ENCODE peak calls at places on chromosomes 1 and 21, in ten cellular contexts. W is mucosa of descending colon, K is nephron progenitor cell, G is brain microvascular endothelial cell, R is colonic mucosa, T is progenitor cell of endocrine pancreas, I is heart right ventricle, P is cardiac fibroblast, Z is GM12878, S is uterus. F is an unnamed sample.

GRCh38 chr1:85033221-85033620 is 15.1 kb downstream of the MCOLN3 start:
- DNase-seq in K (no peak), I (no peak), W (no peak), R (no peak), P (no peak), G (no peak), S (no peak), T (no peak), Z (no peak), F (no peak)

GRCh38 chr1:39745016-39745670 is 6.5 kb downstream of the PPIE start:
- DNase-seq in R (peak), K (no peak), S (no peak), W (no peak), Z (no peak), P (no peak), G (no peak), I (no peak), T (no peak), F (no peak)

GRCh38 chr1:227343727-227344551 is 25.6 kb upstream of the CDC42BPA start:
- DNase-seq in G (peak), S (no peak), K (no peak), T (no peak), Z (no peak), W (no peak), I (no peak), P (peak), R (no peak), F (peak)

GRCh38 chr1:184301228-184301627 is 85.6 kb upstream of the C1orf21 start:
- DNase-seq in G (no peak), K (no peak), Z (no peak), S (no peak), I (no peak), T (no peak), W (no peak), R (no peak), P (no peak), F (no peak)

GRCh38 chr1:15876357-15876756 is 28.9 kb downstream of the SPEN start:
- DNase-seq in I (no peak), P (no peak), T (no peak), S (no peak), R (no peak), K (no peak), Z (no peak), G (peak), W (no peak), F (no peak)

GRCh38 chr1:187605736-187606135 is 777.0 kb downstream of the PLA2G4A start:
- DNase-seq in K (no peak), I (no peak), R (no peak), S (no peak), G (no peak), P (no peak), W (no peak), Z (no peak), T (no peak), F (no peak)

GRCh38 chr21:31336739-31337040 is 7.4 kb downstream of the TIAM1 start:
- DNase-seq in R (no peak), P (no peak), S (no peak), K (no peak), W (no peak), Z (no peak), T (no peak), G (no peak), I (no peak), F (no peak)

GRCh38 chr1:153447498-153448170 is 12.8 kb downstream of the S100A7 start:
- DNase-seq in T (no peak), I (no peak), W (no peak), K (no peak), S (no peak), R (no peak), Z (no peak), P (peak), G (peak), F (peak)

GRCh38 chr1:243354511-243355153 is 98.8 kb downstream of the SDCCAG8 start:
- DNase-seq in T (no peak), Z (no peak), K (no peak), G (no peak), P (peak), R (no peak), W (no peak), I (no peak), S (no peak), F (peak)

GRCh38 chr21:42495765-42496119 is 282 bp downstream of the RSPH1 start:
- DNase-seq in W (no peak), G (no peak), R (peak), Z (no peak), S (no peak), I (no peak), P (no peak), T (no peak), K (no peak), F (no peak)

GRCh38 chr1:60747321-60747720 is 335.0 kb upstream of the NFIA start:
- DNase-seq in I (no peak), S (no peak), Z (no peak), K (no peak), G (no peak), T (no peak), R (no peak), P (no peak), W (no peak), F (no peak)

GRCh38 chr1:18854331-18855025 is 5.0 kb downstream of the TAS1R2 start:
- DNase-seq in K (no peak), T (no peak), I (no peak), S (no peak), G (no peak), W (no peak), Z (no peak), R (no peak), P (no peak), F (no peak)

GRCh38 chr21:37513383-37513782 is 146.8 kb downstream of the DYRK1A start:
- DNase-seq in Z (no peak), I (no peak), G (no peak), W (no peak), T (no peak), S (no peak), P (no peak), K (no peak), R (no peak), F (no peak)

GRCh38 chr21:44804762-44805161 is 3.1 kb upstream of the UBE2G2 start:
- DNase-seq in T (no peak), Z (no peak), P (no peak), S (no peak), G (no peak), R (no peak), K (no peak), W (no peak), I (no peak), F (no peak)

GRCh38 chr21:43208561-43209332 is 39.9 kb downstream of the CRYAA start:
- DNase-seq in S (no peak), P (no peak), W (peak), G (no peak), K (no peak), T (peak), R (peak), Z (no peak), I (no peak), F (no peak)

GRCh38 chr1:245148069-245148468 is 6.7 kb upstream of the KIF26B start:
- DNase-seq in S (no peak), W (no peak), I (no peak), P (no peak), Z (no peak), R (no peak), T (no peak), K (no peak), G (no peak), F (no peak)

GRCh38 chr1:183812686-183813569 is 8.0 kb downstream of the RGL1 start:
- DNase-seq in K (peak), R (no peak), P (peak), T (no peak), Z (no peak), W (no peak), G (peak), I (no peak), S (no peak), F (peak)

GRCh38 chr1:175731581-175731980 is 11.8 kb downstream of the TNR start:
- DNase-seq in G (no peak), Z (no peak), I (no peak), S (no peak), T (no peak), R (no peak), P (no peak), K (no peak), W (no peak), F (no peak)

GRCh38 chr1:202212787-202213186 is 19.2 kb downstream of the LGR6 start:
- DNase-seq in R (no peak), Z (no peak), T (no peak), S (no peak), I (no peak), K (no peak), P (no peak), G (no peak), W (no peak), F (no peak)

GRCh38 chr1:231053493-231054162 is 13.6 kb upstream of the FAM89A start:
- DNase-seq in R (peak), I (no peak), W (no peak), P (peak), Z (peak), T (no peak), K (no peak), S (peak), G (peak), F (peak)

GRCh38 chr1:186304982-186305949 is 69.8 kb downstream of the TPR start:
- DNase-seq in S (no peak), R (no peak), K (no peak), P (peak), W (no peak), I (no peak), Z (no peak), T (no peak), G (peak), F (peak)

GRCh38 chr1:93617670-93618488 is 63.8 kb downstream of the BCAR3 start:
- DNase-seq in G (no peak), R (peak), S (no peak), T (peak), K (no peak), P (no peak), W (peak), I (no peak), Z (no peak), F (no peak)

GRCh38 chr1:72284084-72284397 is 1.7 kb upstream of the NEGR1 start:
- DNase-seq in Z (no peak), W (no peak), T (no peak), S (no peak), I (no peak), P (no peak), G (no peak), R (no peak), K (no peak), F (peak)

GRCh38 chr21:35749904-35750303 is 310.4 kb downstream of the SETD4 start:
- DNase-seq in Z (no peak), S (no peak), I (no peak), K (no peak), P (no peak), R (no peak), T (no peak), G (no peak), W (no peak), F (no peak)

GRCh38 chr1:154423303-154423987 is 18.3 kb downstream of the IL6R start:
- DNase-seq in Z (no peak), I (no peak), P (peak), K (no peak), S (no peak), T (no peak), R (no peak), G (no peak), W (peak), F (peak)

GRCh38 chr1:170562644-170563338 is 30.8 kb downstream of the GORAB start:
- DNase-seq in P (peak), R (peak), G (peak), W (no peak), Z (peak), T (no peak), K (no peak), I (peak), S (peak), F (peak)

GRCh38 chr1:17958704-17959103 is 148.9 kb upstream of the IGSF21 start:
- DNase-seq in T (no peak), S (no peak), I (no peak), P (no peak), Z (no peak), R (no peak), G (no peak), W (no peak), K (no peak), F (no peak)

GRCh38 chr1:235329139-235329808 is 904 bp downstream of the GGPS1 start:
- DNase-seq in K (peak), S (peak), T (peak), P (peak), Z (peak), W (peak), I (no peak), R (peak), G (peak), F (peak)

GRCh38 chr1:25875856-25876692 is 566 bp upstream of the PAQR7 start:
- DNase-seq in I (no peak), P (no peak), W (no peak), S (no peak), R (no peak), T (no peak), K (no peak), G (no peak), Z (no peak), F (no peak)

GRCh38 chr21:46459356-46460112 is 843 bp downstream of the DIP2A start:
- DNase-seq in W (peak), R (peak), P (peak), Z (no peak), G (peak), S (peak), K (peak), T (peak), I (peak), F (peak)

GRCh38 chr1:204751883-204752687 is 66.5 kb upstream of the LRRN2 start:
- DNase-seq in W (peak), S (no peak), T (peak), G (no peak), P (no peak), R (peak), K (peak), Z (no peak), I (no peak), F (no peak)

GRCh38 chr1:2863149-2863963 is 61.9 kb upstream of the TTC34 start:
- DNase-seq in G (no peak), I (peak), W (no peak), T (no peak), Z (no peak), S (no peak), K (no peak), R (no peak), P (no peak), F (no peak)

GRCh38 chr21:38691626-38692025 is 114.1 kb upstream of the ETS2 start:
- DNase-seq in G (no peak), T (no peak), S (no peak), W (no peak), Z (no peak), K (no peak), P (no peak), R (no peak), I (no peak), F (no peak)

GRCh38 chr1:160664573-160665051 is 17.8 kb upstream of the SLAMF1 start:
- DNase-seq in P (no peak), G (no peak), S (no peak), W (no peak), R (no peak), K (no peak), Z (peak), T (no peak), I (no peak), F (no peak)

GRCh38 chr1:97764991-97765390 is 155.8 kb downstream of the DPYD start:
- DNase-seq in Z (no peak), G (no peak), R (no peak), I (no peak), S (no peak), P (no peak), T (no peak), K (no peak), W (no peak), F (no peak)

GRCh38 chr1:9404117-9404516 is 111.4 kb downstream of the SPSB1 start:
- DNase-seq in T (no peak), K (no peak), G (no peak), I (no peak), R (no peak), P (no peak), Z (no peak), S (no peak), W (no peak), F (no peak)
- TF ChIP-seq CTCF in T (no peak), K (no peak), G (no peak), I (no peak), R (no peak), P (no peak), Z (no peak), S (no peak), W (no peak), F (no peak)

DNA sequence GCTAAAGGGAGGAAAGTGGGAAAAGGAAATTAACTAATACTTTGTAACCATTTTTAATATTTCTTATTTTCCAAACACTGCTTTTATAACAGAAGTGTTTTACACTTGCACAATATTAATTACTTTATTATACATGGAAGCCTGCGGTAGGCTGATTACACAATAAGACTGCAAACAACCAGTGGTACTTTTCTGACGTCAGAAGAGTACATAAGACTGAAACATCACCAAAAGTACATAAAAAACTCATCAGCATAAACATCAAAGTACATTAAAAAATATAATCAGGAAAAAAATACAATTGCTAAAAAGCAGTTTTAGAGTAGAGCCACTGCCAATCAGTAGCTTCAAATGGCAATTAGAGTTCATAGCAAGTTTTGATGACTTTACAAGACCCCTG is 4.6 kb downstream of the ZNF281 start:
- DNase-seq in W (no peak), Z (no peak), G (no peak), R (no peak), P (no peak), S (no peak), K (no peak), T (no peak), I (no peak), F (no peak)
- TF ChIP-seq CTCF in W (no peak), Z (no peak), G (no peak), R (no peak), P (no peak), S (no peak), K (no peak), T (no peak), I (no peak), F (no peak)

GRCh38 chr1:47658161-47658920 is 220.5 kb downstream of the FOXD2 start:
- DNase-seq in W (no peak), T (no peak), S (no peak), I (no peak), P (no peak), K (no peak), G (no peak), R (no peak), Z (no peak), F (no peak)

GRCh38 chr1:47655521-47656300 is 217.9 kb downstream of the FOXD2 start:
- DNase-seq in K (no peak), T (no peak), R (no peak), G (no peak), P (no peak), Z (no peak), I (no peak), S (no peak), W (no peak), F (no peak)

GRCh38 chr1:47660622-47661021 is 222.8 kb downstream of the FOXD2 start:
- DNase-seq in G (no peak), K (no peak), I (no peak), S (no peak), T (no peak), R (no peak), P (no peak), Z (no peak), W (no peak), F (no peak)

GRCh38 chr1:47659141-47659540 is 221.3 kb downstream of the FOXD2 start:
- DNase-seq in Z (no peak), G (no peak), I (no peak), R (no peak), S (no peak), K (no peak), T (no peak), P (no peak), W (no peak), F (no peak)

DNA sequence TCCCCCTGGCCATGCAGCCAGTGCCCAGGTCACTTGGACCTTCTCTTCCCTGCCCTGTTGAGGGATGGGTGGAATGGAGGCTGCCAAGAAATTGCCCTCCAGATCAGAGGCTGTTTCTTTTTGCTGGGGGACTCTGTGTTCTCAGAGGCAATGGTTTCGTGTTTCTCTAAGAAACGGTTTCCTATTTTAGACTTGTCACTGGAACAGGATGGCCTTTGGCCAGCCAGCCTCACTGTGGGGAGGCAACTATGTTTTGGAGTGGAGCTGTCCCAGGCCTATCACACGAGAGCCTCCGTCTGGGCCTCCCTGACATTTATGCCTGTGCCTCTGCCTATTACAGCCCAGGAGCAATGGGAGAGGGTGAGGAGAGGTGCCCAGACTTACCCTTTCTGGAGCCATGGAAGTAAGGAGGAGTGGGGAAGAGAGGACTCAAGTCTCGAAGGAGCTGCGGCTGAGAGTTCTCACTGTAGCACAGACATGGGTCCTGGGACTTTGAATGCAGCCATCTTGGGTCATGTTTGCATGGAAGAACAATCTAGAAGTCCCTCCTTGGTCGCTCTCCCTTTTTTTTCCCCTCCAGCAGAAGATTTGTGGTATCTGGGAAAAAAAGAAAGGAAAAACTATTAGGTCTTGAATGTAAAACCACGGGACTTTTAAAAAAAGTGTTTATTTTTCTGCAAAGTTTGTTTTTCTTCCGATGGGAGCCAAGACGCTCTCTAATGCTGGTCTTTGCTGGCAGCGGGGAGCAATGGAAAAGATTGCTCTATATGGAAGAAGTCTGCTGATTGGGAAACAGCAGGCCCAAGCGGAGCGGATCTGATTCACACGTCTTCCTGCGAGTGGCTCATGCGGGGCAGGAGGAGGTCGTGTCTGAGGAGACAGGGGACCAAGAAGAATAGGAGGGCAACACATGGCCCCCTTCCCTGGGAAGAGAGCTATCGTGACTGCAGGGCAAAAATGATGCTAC is 219.2 kb downstream of the FOXD2 start:
- DNase-seq in I (peak), P (peak), S (no peak), W (no peak), T (no peak), K (no peak), G (peak), Z (no peak), R (no peak), F (no peak)
- TF ChIP-seq CTCF in I (no peak), P (no peak), S (no peak), W (no peak), T (no peak), K (no peak), G (no peak), Z (no peak), R (no peak), F (no peak)

GRCh38 chr1:52842643-52843310 is at the start of gene ZYG11A:
- DNase-seq in R (peak), K (peak), P (peak), S (no peak), G (peak), W (peak), Z (no peak), T (peak), I (peak), F (peak)
- TF ChIP-seq CTCF in R (no peak), K (no peak), P (peak), S (no peak), G (peak), W (no peak), Z (peak), T (peak), I (peak), F (peak)

GRCh38 chr1:172647987-172648386 is 10.9 kb upstream of the FASLG start:
- DNase-seq in I (no peak), Z (no peak), W (no peak), S (no peak), R (no peak), K (no peak), T (no peak), P (peak), G (no peak), F (no peak)

GRCh38 chr1:172642970-172643369 is 15.9 kb upstream of the FASLG start:
- DNase-seq in W (no peak), K (no peak), R (peak), I (no peak), P (no peak), S (no peak), G (no peak), Z (no peak), T (no peak), F (no peak)

GRCh38 chr1:172646653-172647052 is 12.2 kb upstream of the FASLG start:
- DNase-seq in P (no peak), Z (no peak), W (no peak), T (no peak), K (no peak), I (no peak), S (no peak), G (no peak), R (no peak), F (no peak)

GRCh38 chr1:172650474-172651193 is 8.3 kb upstream of the FASLG start:
- DNase-seq in I (no peak), S (no peak), T (no peak), P (no peak), G (peak), Z (no peak), R (no peak), W (no peak), K (no peak), F (no peak)

GRCh38 chr1:172647110-172647564 is 11.8 kb upstream of the FASLG start:
- DNase-seq in T (no peak), W (no peak), K (no peak), R (no peak), G (no peak), S (no peak), P (no peak), Z (no peak), I (no peak), F (no peak)
- TF ChIP-seq CTCF in T (no peak), W (no peak), K (no peak), R (no peak), G (no peak), S (no peak), P (no peak), Z (no peak), I (no peak), F (peak)

F was measured in HFFc6.